ENCODE peak calls at places on chromosomes 11 and 22, in nine cellular contexts. X, U, M, T, C, D, A, E and H are unnamed samples.

GRCh38 chr22:44879301-44879680 is 126.9 kb downstream of the ARHGAP8 start:
- DNase-seq in X (peak; percentile 48), U (no peak), M (no peak), T (no peak), C (no peak), D (no peak), A (no peak), E (no peak), H (no peak)

GRCh38 chr11:33266418-33267215 is 9.4 kb downstream of the HIPK3 start:
- DNase-seq in X (peak; percentile 75), U (peak; percentile 71), M (peak; percentile 85), T (peak; percentile 87), C (no peak), D (peak; percentile 58), A (no peak), E (no peak), H (no peak)

GRCh38 chr11:120182790-120183491 is 27.9 kb upstream of the OAF start:
- DNase-seq in X (peak; percentile 61), U (no peak), M (no peak), T (no peak), C (no peak), D (no peak), A (peak; percentile 47), E (no peak), H (peak; percentile 74)

GRCh38 chr11:61961570-61962212 is 5.7 kb downstream of the FTH1 start:
- DNase-seq in X (peak; percentile 79), U (no peak), M (peak; percentile 41), T (peak; percentile 64), C (no peak), D (no peak), A (peak; percentile 35), E (no peak), H (no peak)

GRCh38 chr22:45804986-45805325 is 133.3 kb downstream of the ATXN10 start:
- DNase-seq in X (no peak), U (peak; percentile 99), M (peak; percentile 96), T (peak; percentile 98), C (no peak), D (peak; percentile 98), A (peak; percentile 92), E (no peak), H (peak; percentile 96)

GRCh38 chr11:63944987-63945386 is 6.2 kb downstream of the NAA40 start:
- DNase-seq in X (peak; percentile 77), U (no peak), M (no peak), T (peak; percentile 28), C (no peak), D (no peak), A (no peak), E (no peak), H (peak; percentile 23)

GRCh38 chr22:50684986-50685385 is 12.4 kb downstream of the SHANK3 start:
- DNase-seq in X (no peak), U (peak; percentile 39), M (peak; percentile 38), T (no peak), C (no peak), D (peak; percentile 39), A (no peak), E (no peak), H (no peak)

GRCh38 chr11:110314366-110315095 is 18.1 kb upstream of the RDX start:
- DNase-seq in X (no peak), U (no peak), M (no peak), T (no peak), C (no peak), D (no peak), A (no peak), E (no peak), H (no peak)

GRCh38 chr11:2198621-2199365 is 27.2 kb upstream of the TH start:
- DNase-seq in X (no peak), U (no peak), M (no peak), T (no peak), C (no peak), D (no peak), A (no peak), E (no peak), H (no peak)

GRCh38 chr22:25754527-25755202 is 12.7 kb downstream of the MYO18B start:
- DNase-seq in X (peak; percentile 97), U (peak; percentile 97), M (peak; percentile 96), T (peak; percentile 87), C (no peak), D (peak; percentile 80), A (no peak), E (no peak), H (peak; percentile 67)

GRCh38 chr22:40690370-40690769 is 11.1 kb downstream of the MCHR1 start:
- DNase-seq in X (no peak), U (no peak), M (no peak), T (no peak), C (no peak), D (no peak), A (no peak), E (no peak), H (no peak)

GRCh38 chr11:47591764-47592163 is 2.4 kb downstream of the C1QTNF4 start:
- DNase-seq in X (no peak), U (no peak), M (no peak), T (no peak), C (no peak), D (no peak), A (no peak), E (no peak), H (no peak)

GRCh38 chr22:36211237-36211881 is 9.8 kb upstream of the APOL4 start:
- DNase-seq in X (no peak), U (peak; percentile 73), M (peak; percentile 53), T (peak; percentile 47), C (no peak), D (peak; percentile 56), A (no peak), E (no peak), H (peak; percentile 75)

GRCh38 chr11:125110996-125111340 is 458 bp downstream of the TMEM218 start:
- DNase-seq in X (no peak), U (no peak), M (peak; percentile 4), T (no peak), C (no peak), D (no peak), A (no peak), E (no peak), H (no peak)
- H3K27ac ChIP-seq in X (peak overlapping the region; percentile 79), U (peak overlapping the region; percentile 76), M (peak overlapping the region; percentile 37), T (peak overlapping the region; percentile 31), C (peak overlapping the region; percentile 70), D (peak overlapping the region; percentile 28), A (peak overlapping the region; percentile 8), E (peak overlapping the region; percentile 77), H (peak overlapping the region; percentile 68)

GRCh38 chr11:12192796-12193514 is 82.6 kb downstream of the MICAL2 start:
- DNase-seq in X (no peak), U (no peak), M (no peak), T (no peak), C (no peak), D (no peak), A (no peak), E (peak; percentile 85), H (no peak)
- H3K27ac ChIP-seq in X (no peak overlapping the region), U (no peak overlapping the region), M (no peak overlapping the region), T (no peak overlapping the region), C (no peak overlapping the region), D (no peak overlapping the region), A (no peak overlapping the region), E (peak overlapping the region; percentile 63), H (peak overlapping the region; percentile 72)

DNA sequence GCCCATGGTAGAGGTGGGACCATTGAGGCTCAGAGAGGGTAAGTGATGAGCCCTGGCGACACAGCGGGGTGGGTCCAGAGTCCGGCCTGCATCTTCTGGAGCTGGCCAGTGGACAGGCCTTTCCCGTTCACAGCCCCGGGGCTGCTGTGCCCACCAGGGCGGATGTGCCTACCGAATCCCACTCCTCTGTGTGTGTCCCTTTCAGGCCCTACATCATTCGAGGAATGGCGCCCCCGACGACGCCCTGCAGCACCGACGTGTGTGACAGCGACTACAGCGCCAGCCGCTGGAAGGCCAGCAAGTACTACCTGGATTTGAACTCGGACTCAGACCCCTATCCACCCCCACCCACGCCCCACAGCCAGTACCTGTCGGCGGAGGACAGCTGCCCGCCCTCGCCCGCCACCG is 11.9 kb upstream of the PPP6R3 start:
- DNase-seq in X (peak; percentile 57), U (no peak), M (no peak), T (no peak), C (no peak), D (no peak), A (no peak), E (no peak), H (no peak)
- H3K27ac ChIP-seq in X (no peak overlapping the region), U (no peak overlapping the region), M (no peak overlapping the region), T (no peak overlapping the region), C (no peak overlapping the region), D (no peak overlapping the region), A (no peak overlapping the region), E (no peak overlapping the region), H (no peak overlapping the region)

GRCh38 chr11:13448876-13449275 is 14.1 kb downstream of the BTBD10 start:
- DNase-seq in X (no peak), U (peak; percentile 44), M (no peak), T (peak; percentile 19), C (no peak), D (peak; percentile 41), A (no peak), E (no peak), H (no peak)
- H3K27ac ChIP-seq in X (peak overlapping the region; percentile 56), U (no peak overlapping the region), M (no peak overlapping the region), T (no peak overlapping the region), C (no peak overlapping the region), D (no peak overlapping the region), A (no peak overlapping the region), E (no peak overlapping the region), H (no peak overlapping the region)

GRCh38 chr22:18035740-18036139 is 11.4 kb upstream of the MICAL3 start:
- DNase-seq in X (peak; percentile 87), U (peak; percentile 36), M (no peak), T (no peak), C (no peak), D (peak; percentile 19), A (peak; percentile 52), E (no peak), H (peak; percentile 18)
- H3K27ac ChIP-seq in X (peak overlapping the region; percentile 75), U (no peak overlapping the region), M (no peak overlapping the region), T (no peak overlapping the region), C (no peak overlapping the region), D (no peak overlapping the region), A (no peak overlapping the region), E (no peak overlapping the region), H (no peak overlapping the region)

GRCh38 chr11:59285716-59286260 is 72.9 kb upstream of the OR5AN1 start:
- DNase-seq in X (no peak), U (no peak), M (no peak), T (no peak), C (no peak), D (no peak), A (no peak), E (no peak), H (no peak)

GRCh38 chr11:59283825-59284772 is 71.4 kb upstream of the MPEG1 start:
- DNase-seq in X (no peak), U (peak; percentile 23), M (peak; percentile 55), T (peak; percentile 42), C (peak; percentile 30), D (peak; percentile 57), A (peak; percentile 71), E (peak; percentile 64), H (peak; percentile 60)

GRCh38 chr11:59281177-59281576 is 68.5 kb upstream of the MPEG1 start:
- DNase-seq in X (no peak), U (no peak), M (no peak), T (no peak), C (no peak), D (no peak), A (no peak), E (no peak), H (no peak)

GRCh38 chr11:59283311-59283710 is 70.6 kb upstream of the MPEG1 start:
- DNase-seq in X (no peak), U (no peak), M (no peak), T (no peak), C (no peak), D (no peak), A (no peak), E (no peak), H (no peak)

GRCh38 chr11:59284773-59285129 is 72.0 kb upstream of the MPEG1 start:
- DNase-seq in X (no peak), U (no peak), M (no peak), T (no peak), C (no peak), D (no peak), A (no peak), E (no peak), H (no peak)
- H3K27ac ChIP-seq in X (no peak overlapping the region), U (no peak overlapping the region), M (no peak overlapping the region), T (no peak overlapping the region), C (no peak overlapping the region), D (no peak overlapping the region), A (no peak overlapping the region), E (no peak overlapping the region), H (no peak overlapping the region)